ENCODE peak calls at places on chromosomes 5 and 9, in four cellular contexts. E is ACHN, I is GM13977, M is fibroblast of the aortic adventitia. L is an unnamed sample.

GRCh38 chr5:21199087-21199486 is 1211.1 kb upstream of the CDH18 start:
- DNase-seq in M (no peak), I (no peak), E (no peak), L (no peak)

GRCh38 chr9:108551030-108551964 is 304.5 kb downstream of the ACTL7B start:
- DNase-seq in M (peak; percentile 90), I (no peak), E (peak; percentile 22), L (peak; percentile 88)

GRCh38 chr5:116573279-116573616 is 1.4 kb downstream of the SEMA6A start:
- DNase-seq in E (peak; percentile 40), M (no peak), I (peak; percentile 31), L (no peak)

GRCh38 chr5:152632380-152632779 is 227.3 kb upstream of the NMUR2 start:
- DNase-seq in M (no peak), E (no peak), I (no peak), L (no peak)

GRCh38 chr9:98980291-98980690 is 36.6 kb downstream of the COL15A1 start:
- DNase-seq in M (no peak), I (no peak), E (no peak), L (no peak)

GRCh38 chr5:59361454-59361853 is 532.1 kb downstream of the PDE4D start:
- DNase-seq in M (no peak), E (no peak), I (no peak), L (no peak)

GRCh38 chr9:72467766-72468738 is 53.4 kb upstream of the TMC1 start:
- DNase-seq in M (peak; percentile 71), I (no peak), E (no peak), L (no peak)

GRCh38 chr5:133251296-133252132 is 199.7 kb downstream of the HSPA4 start:
- DNase-seq in M (no peak), I (no peak), E (no peak), L (no peak)

GRCh38 chr5:96588551-96588950 is 73.6 kb upstream of the CAST start:
- DNase-seq in I (no peak), E (no peak), M (no peak), L (no peak)

GRCh38 chr9:121995997-121996396 is 97.1 kb downstream of the TTLL11 start:
- DNase-seq in E (no peak), I (no peak), M (no peak), L (no peak)

GRCh38 chr9:98142182-98142924 is 23.3 kb upstream of the TRIM14 start:
- DNase-seq in E (no peak), I (no peak), M (no peak), L (no peak)

L was measured in EL.